ENCODE peak calls at places on chromosomes 16 and 17, in six cellular contexts. O is A549, Q is H1, B is HepG2, S is WTC11, Z is endothelial cell of umbilical vein. N is an unnamed sample.

GRCh38 chr17:10309003-10309974 is 63.5 kb downstream of the MYH13 start:
- DNase-seq in Z (no peak), O (no peak), B (no peak), Q (no peak), S (no peak), N (no peak)

GRCh38 chr16:27169511-27170071 is 33.7 kb upstream of the KDM8 start:
- DNase-seq in Q (no peak), B (peak; percentile 53), Z (peak; percentile 10), S (no peak), O (peak; percentile 68), N (no peak)

GRCh38 chr17:73901661-73902415 is 257.6 kb upstream of the SDK2 start:
- DNase-seq in B (no peak), O (no peak), Z (no peak), S (peak; percentile 65), Q (no peak), N (no peak)

GRCh38 chr16:17784073-17784472 is 313.3 kb upstream of the XYLT1 start:
- DNase-seq in S (peak; percentile 35), B (peak; percentile 21), Z (no peak), O (peak; percentile 7), Q (no peak), N (peak; percentile 27)

GRCh38 chr16:31138621-31139578 is 3.4 kb upstream of the PRSS8 start:
- DNase-seq in B (peak; percentile 41), Q (no peak), S (peak; percentile 54), O (peak; percentile 64), Z (peak; percentile 76), N (no peak)

GRCh38 chr16:21638573-21638975 is 13.8 kb downstream of the IGSF6 start:
- DNase-seq in Q (no peak), S (no peak), Z (no peak), B (peak; percentile 91), O (no peak), N (no peak)

GRCh38 chr17:35241520-35241919 is 1.4 kb upstream of the SLFN5 start:
- DNase-seq in B (no peak), O (no peak), Z (no peak), S (no peak), Q (no peak), N (no peak)

GRCh38 chr16:73171380-73171779 is 123.5 kb upstream of the ZFHX3 start:
- DNase-seq in O (no peak), Z (no peak), Q (no peak), B (no peak), S (no peak), N (no peak)

GRCh38 chr17:27569884-27570577 is 61.0 kb upstream of the LGALS9 start:
- DNase-seq in Q (no peak), S (no peak), Z (no peak), O (no peak), B (peak; percentile 87), N (peak; percentile 72)

GRCh38 chr17:68204736-68205135 is 43.1 kb upstream of the AMZ2 start:
- DNase-seq in Z (no peak), Q (no peak), B (no peak), O (no peak), S (no peak), N (peak; percentile 30)

GRCh38 chr16:89924298-89924924 is 1.3 kb downstream of the TUBB3 start:
- DNase-seq in O (peak; percentile 58), S (peak; percentile 87), Z (peak; percentile 16), Q (peak; percentile 75), B (peak; percentile 55), N (peak; percentile 78)

GRCh38 chr17:41772218-41772585 is 14.3 kb downstream of the JUP start:
- DNase-seq in O (no peak), B (no peak), Z (no peak), Q (no peak), S (peak; percentile 71), N (no peak)

GRCh38 chr17:57724038-57724728 is 20.9 kb downstream of the CCDC182 start:
- DNase-seq in B (no peak), Z (no peak), Q (no peak), S (no peak), O (no peak), N (no peak)

GRCh38 chr17:38627957-38628356 is 22.2 kb upstream of the SRCIN1 start:
- DNase-seq in O (no peak), S (no peak), Q (no peak), Z (no peak), B (no peak), N (no peak)

GRCh38 chr17:9090641-9091096 is 69.4 kb downstream of the NTN1 start:
- DNase-seq in Z (no peak), S (no peak), B (no peak), O (no peak), Q (no peak), N (no peak)
- TF ChIP-seq JUN in Z (no peak), S (no peak), B (no peak), O (no peak), Q (no peak), N (no peak)

GRCh38 chr16:66924527-66925321 is 611 bp downstream of the RRAD start:
- DNase-seq in S (peak; percentile 74), Q (no peak), B (no peak), O (no peak), Z (no peak), N (peak; percentile 84)
- TF ChIP-seq JUN in S (no peak), Q (no peak), B (no peak), O (no peak), Z (no peak), N (no peak)

GRCh38 chr17:43695968-43696865 is 34.5 kb upstream of the MEOX1 start:
- DNase-seq in O (no peak), Q (no peak), S (no peak), B (no peak), Z (no peak), N (no peak)
- TF ChIP-seq JUN in O (no peak), Q (no peak), S (no peak), B (no peak), Z (no peak), N (no peak)

GRCh38 chr16:10335681-10336080 is 50.2 kb upstream of the ATF7IP2 start:
- DNase-seq in O (no peak), Q (no peak), Z (no peak), S (no peak), B (no peak), N (no peak)

GRCh38 chr16:10338426-10338825 is 47.4 kb upstream of the ATF7IP2 start:
- DNase-seq in O (no peak), Q (no peak), Z (no peak), S (no peak), B (no peak), N (no peak)

GRCh38 chr16:10333321-10334032 is 52.4 kb upstream of the ATF7IP2 start:
- DNase-seq in S (no peak), Z (no peak), Q (no peak), B (no peak), O (no peak), N (no peak)

GRCh38 chr16:10332301-10332700 is 53.6 kb upstream of the ATF7IP2 start:
- DNase-seq in O (no peak), S (no peak), Z (no peak), B (peak; percentile 74), Q (no peak), N (no peak)

DNA sequence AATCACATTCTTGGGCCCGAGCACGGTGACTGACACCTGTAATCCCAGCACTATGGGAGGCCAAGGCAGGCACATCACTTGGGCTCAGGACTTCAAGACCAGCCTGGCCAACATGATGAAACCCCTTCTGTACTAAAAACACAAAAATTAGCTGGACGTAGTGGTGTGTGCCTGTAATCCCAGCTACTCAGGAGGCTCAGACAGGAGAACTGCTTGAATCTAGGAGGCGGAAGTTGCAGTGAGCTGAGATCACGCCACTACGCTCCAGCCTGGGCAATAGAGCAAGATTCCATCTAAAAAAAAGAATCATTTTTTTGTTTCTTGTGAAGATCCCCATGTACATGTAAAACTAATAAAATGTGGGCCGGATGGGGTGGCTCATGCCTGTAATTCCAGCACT is 53.1 kb upstream of the ATF7IP2 start:
- DNase-seq in Z (no peak), Q (no peak), O (no peak), B (no peak), S (no peak), N (no peak)
- TF ChIP-seq JUN in Z (no peak), Q (no peak), O (no peak), B (no peak), S (no peak), N (no peak)

GRCh38 chr17:2695961-2696760 is 15.4 kb downstream of the CLUH start:
- DNase-seq in Z (no peak), S (peak; percentile 6), Q (no peak), O (no peak), B (no peak), N (no peak)
- TF ChIP-seq JUN in Z (no peak), S (no peak), Q (no peak), O (no peak), B (no peak), N (no peak)

DNA sequence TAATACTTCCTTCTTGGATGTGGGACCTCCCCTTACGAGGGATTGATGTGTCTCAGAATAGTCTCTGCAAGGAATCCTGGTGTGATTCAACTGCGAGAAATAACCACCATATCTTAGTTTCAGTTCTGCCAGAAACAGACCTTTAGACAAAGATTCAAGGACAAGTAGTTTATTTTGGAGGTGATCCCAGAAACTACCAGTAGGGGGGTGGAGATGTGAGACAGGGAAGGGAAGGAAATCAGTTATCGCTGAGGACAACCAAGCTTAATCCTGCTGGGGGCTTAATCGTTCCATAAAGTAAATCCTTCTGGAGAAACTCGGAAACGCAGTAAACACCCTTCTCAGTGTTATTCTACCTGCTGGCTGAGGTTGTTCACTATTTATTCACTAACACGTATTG is 5.0 kb upstream of the SDR42E1 start:
- DNase-seq in Q (no peak), B (no peak), O (peak; percentile 35), S (no peak), Z (peak; percentile 90), N (peak; percentile 42)
- TF ChIP-seq JUN in Q (no peak), B (no peak), O (no peak), S (no peak), Z (no peak), N (no peak)

DNA sequence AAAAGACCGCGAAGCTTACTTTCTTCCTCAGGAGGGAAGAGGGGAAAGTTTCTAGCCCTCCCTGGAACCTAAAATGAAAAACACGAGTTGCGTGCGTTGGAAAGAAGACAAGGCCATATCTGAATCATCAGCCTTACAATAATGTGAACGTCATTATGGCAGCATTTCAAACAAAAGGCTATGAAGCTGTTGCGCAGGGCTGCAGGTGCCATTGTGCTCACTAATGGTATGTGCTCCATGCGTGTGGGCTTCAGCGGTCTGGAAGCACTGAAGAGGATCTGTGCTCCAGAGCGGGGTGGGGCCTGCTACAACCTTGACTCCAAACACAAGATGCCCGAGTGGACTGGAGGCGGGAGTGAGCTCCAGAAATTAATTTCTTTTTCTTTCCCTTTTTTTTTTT is 12.1 kb upstream of the CYB5B start:
- DNase-seq in S (no peak), B (no peak), O (no peak), Z (no peak), Q (no peak), N (no peak)
- TF ChIP-seq JUN in S (no peak), B (no peak), O (no peak), Z (no peak), Q (no peak), N (no peak)

N was measured in K562.